ENCODE peak calls at places on chromosomes 5 and 9, in four cellular contexts. One of them, this sample, is unnamed.

GRCh38 chr5:54090495-54091084 is 219.8 kb downstream of the ARL15 start:
- DNase-seq in GM12878: no peak
- DNase-seq in HepG2: peak
- DNase-seq in K562: peak
- DNase-seq in this sample: peak

GRCh38 chr5:91018185-91018584 is 364.9 kb downstream of the ARRDC3 start:
- DNase-seq in K562: no peak
- DNase-seq in GM12878: no peak
- DNase-seq in HepG2: no peak
- DNase-seq in this sample: no peak

GRCh38 chr5:151171521-151171920 is 13.9 kb upstream of the ANXA6 start:
- DNase-seq in GM12878: no peak
- DNase-seq in HepG2: no peak
- DNase-seq in K562: no peak
- DNase-seq in this sample: no peak

GRCh38 chr5:179404321-179405053 is 59.2 kb upstream of the ADAMTS2 start:
- DNase-seq in K562: no peak
- DNase-seq in HepG2: no peak
- DNase-seq in GM12878: no peak
- DNase-seq in this sample: no peak

GRCh38 chr5:143705416-143705815 is 106.5 kb upstream of the HMHB1 start:
- DNase-seq in HepG2: no peak
- DNase-seq in GM12878: no peak
- DNase-seq in K562: no peak
- DNase-seq in this sample: no peak

GRCh38 chr9:137296214-137297059 is 5.6 kb downstream of the NRARP start:
- DNase-seq in GM12878: no peak
- DNase-seq in K562: peak
- DNase-seq in HepG2: no peak
- DNase-seq in this sample: no peak

GRCh38 chr9:17829812-17830385 is 251.0 kb downstream of the SH3GL2 start:
- DNase-seq in GM12878: no peak
- DNase-seq in K562: no peak
- DNase-seq in HepG2: no peak
- DNase-seq in this sample: no peak

GRCh38 chr9:6763244-6763643 is 5.5 kb downstream of the KDM4C start:
- DNase-seq in HepG2: no peak
- DNase-seq in GM12878: no peak
- DNase-seq in K562: no peak
- DNase-seq in this sample: no peak

GRCh38 chr5:178371362-178372090 is 138.9 kb upstream of the PHYKPL start:
- DNase-seq in HepG2: no peak
- DNase-seq in K562: no peak
- DNase-seq in GM12878: no peak
- DNase-seq in this sample: no peak

GRCh38 chr9:82961504-82962125 is 101.3 kb downstream of the RASEF start:
- DNase-seq in HepG2: peak
- DNase-seq in K562: peak
- DNase-seq in GM12878: peak
- DNase-seq in this sample: peak

GRCh38 chr9:135010921-135011320 is 76.5 kb upstream of the OLFM1 start:
- DNase-seq in GM12878: no peak
- DNase-seq in HepG2: no peak
- DNase-seq in K562: no peak
- DNase-seq in this sample: no peak

GRCh38 chr9:113220467-113221002 is 542 bp downstream of the FKBP15 start:
- DNase-seq in K562: peak
- DNase-seq in GM12878: no peak
- DNase-seq in HepG2: no peak
- DNase-seq in this sample: no peak

GRCh38 chr5:176157656-176158055 is 80.6 kb upstream of the SIMC1 start:
- DNase-seq in K562: no peak
- DNase-seq in HepG2: no peak
- DNase-seq in GM12878: no peak
- DNase-seq in this sample: no peak

GRCh38 chr5:57434227-57434640 is 48.4 kb downstream of the ACTBL2 start:
- DNase-seq in K562: no peak
- DNase-seq in HepG2: no peak
- DNase-seq in GM12878: no peak
- DNase-seq in this sample: no peak

GRCh38 chr9:76311576-76311975 is 82.7 kb downstream of the RFK start:
- DNase-seq in GM12878: no peak
- DNase-seq in K562: no peak
- DNase-seq in HepG2: no peak
- DNase-seq in this sample: no peak

GRCh38 chr9:88820055-88820454 is 171.2 kb upstream of the S1PR3 start:
- DNase-seq in HepG2: no peak
- DNase-seq in GM12878: no peak
- DNase-seq in K562: peak
- DNase-seq in this sample: no peak

GRCh38 chr9:101705135-101705661 is 33.2 kb downstream of the GRIN3A start:
- DNase-seq in GM12878: no peak
- DNase-seq in HepG2: no peak
- DNase-seq in K562: no peak
- DNase-seq in this sample: peak

GRCh38 chr9:1875921-1876448 is 139.2 kb upstream of the SMARCA2 start:
- DNase-seq in HepG2: no peak
- DNase-seq in K562: no peak
- DNase-seq in GM12878: peak
- DNase-seq in this sample: no peak

GRCh38 chr5:96626956-96627355 is 35.2 kb upstream of the CAST start:
- DNase-seq in HepG2: peak
- DNase-seq in GM12878: no peak
- DNase-seq in K562: no peak
- DNase-seq in this sample: no peak

GRCh38 chr5:118628672-118629354 is 359.5 kb downstream of the DTWD2 start:
- DNase-seq in HepG2: no peak
- DNase-seq in GM12878: no peak
- DNase-seq in K562: no peak
- DNase-seq in this sample: no peak

GRCh38 chr5:64811050-64811640 is 42.4 kb downstream of the CWC27 start:
- DNase-seq in HepG2: peak
- DNase-seq in K562: peak
- DNase-seq in GM12878: peak
- DNase-seq in this sample: peak

GRCh38 chr5:52665544-52665943 is 122.2 kb upstream of the ITGA1 start:
- DNase-seq in GM12878: no peak
- DNase-seq in HepG2: no peak
- DNase-seq in K562: no peak
- DNase-seq in this sample: no peak

GRCh38 chr5:94793113-94793815 is 174.8 kb downstream of the SLF1 start:
- DNase-seq in GM12878: peak
- DNase-seq in K562: no peak
- DNase-seq in HepG2: no peak
- DNase-seq in this sample: no peak

GRCh38 chr9:98445576-98445975 is 190.1 kb upstream of the TBC1D2 start:
- DNase-seq in HepG2: no peak
- DNase-seq in GM12878: no peak
- DNase-seq in K562: no peak
- DNase-seq in this sample: no peak

GRCh38 chr9:503331-503730 is 288.7 kb downstream of the DOCK8 start:
- DNase-seq in K562: no peak
- DNase-seq in HepG2: no peak
- DNase-seq in GM12878: no peak
- DNase-seq in this sample: no peak

GRCh38 chr5:132258102-132259060 is 885 bp downstream of the PDLIM4 start:
- DNase-seq in K562: peak
- DNase-seq in HepG2: no peak
- DNase-seq in GM12878: no peak
- DNase-seq in this sample: no peak

GRCh38 chr9:95924955-95925354 is 49.5 kb downstream of the ERCC6L2 start:
- DNase-seq in GM12878: no peak
- DNase-seq in K562: no peak
- DNase-seq in HepG2: no peak
- DNase-seq in this sample: no peak

GRCh38 chr5:144307726-144308125 is 137.1 kb downstream of the KCTD16 start:
- DNase-seq in K562: no peak
- DNase-seq in GM12878: no peak
- DNase-seq in HepG2: no peak
- DNase-seq in this sample: no peak

GRCh38 chr5:52560366-52560765 is 227.3 kb upstream of the ITGA1 start:
- DNase-seq in GM12878: no peak
- DNase-seq in K562: no peak
- DNase-seq in HepG2: no peak
- DNase-seq in this sample: peak

GRCh38 chr5:140327589-140327988 is 18.8 kb downstream of the HBEGF start:
- DNase-seq in GM12878: no peak
- DNase-seq in K562: no peak
- DNase-seq in HepG2: peak
- DNase-seq in this sample: peak

GRCh38 chr9:127189628-127190027 is 67.2 kb upstream of the ANGPTL2 start:
- DNase-seq in HepG2: no peak
- DNase-seq in GM12878: no peak
- DNase-seq in K562: no peak
- DNase-seq in this sample: no peak

GRCh38 chr5:106171708-106172107 is 1499.0 kb downstream of the EFNA5 start:
- DNase-seq in HepG2: no peak
- DNase-seq in K562: no peak
- DNase-seq in GM12878: no peak
- DNase-seq in this sample: no peak

GRCh38 chr5:113050606-113051391 is 74.2 kb downstream of the DCP2 start:
- DNase-seq in GM12878: no peak
- DNase-seq in K562: no peak
- DNase-seq in HepG2: no peak
- DNase-seq in this sample: no peak

GRCh38 chr5:124574521-124575436 is 171.7 kb downstream of the ZNF608 start:
- DNase-seq in K562: no peak
- DNase-seq in GM12878: no peak
- DNase-seq in HepG2: no peak
- DNase-seq in this sample: no peak

GRCh38 chr5:58849151-58849550 is 266.3 kb downstream of the RAB3C start:
- DNase-seq in GM12878: no peak
- DNase-seq in HepG2: no peak
- DNase-seq in K562: no peak
- DNase-seq in this sample: no peak
- TF ChIP-seq TARDBP in GM12878: no peak
- TF ChIP-seq TARDBP in HepG2: no peak
- TF ChIP-seq TARDBP in K562: no peak
- TF ChIP-seq TARDBP in this sample: no peak

GRCh38 chr5:159207222-159207615 is 2.1 kb downstream of the RNF145 start:
- DNase-seq in K562: no peak
- DNase-seq in GM12878: no peak
- DNase-seq in HepG2: no peak
- DNase-seq in this sample: no peak

GRCh38 chr5:159209438-159210305 is at the start of gene RNF145:
- DNase-seq in GM12878: peak
- DNase-seq in HepG2: peak
- DNase-seq in K562: peak
- DNase-seq in this sample: peak

GRCh38 chr5:159210306-159210722 is 961 bp upstream of the RNF145 start:
- DNase-seq in K562: peak
- DNase-seq in HepG2: peak
- DNase-seq in GM12878: no peak
- DNase-seq in this sample: no peak

GRCh38 chr5:159207616-159208507 is 1.5 kb downstream of the RNF145 start:
- DNase-seq in HepG2: peak
- DNase-seq in K562: peak
- DNase-seq in GM12878: peak
- DNase-seq in this sample: peak

DNA sequence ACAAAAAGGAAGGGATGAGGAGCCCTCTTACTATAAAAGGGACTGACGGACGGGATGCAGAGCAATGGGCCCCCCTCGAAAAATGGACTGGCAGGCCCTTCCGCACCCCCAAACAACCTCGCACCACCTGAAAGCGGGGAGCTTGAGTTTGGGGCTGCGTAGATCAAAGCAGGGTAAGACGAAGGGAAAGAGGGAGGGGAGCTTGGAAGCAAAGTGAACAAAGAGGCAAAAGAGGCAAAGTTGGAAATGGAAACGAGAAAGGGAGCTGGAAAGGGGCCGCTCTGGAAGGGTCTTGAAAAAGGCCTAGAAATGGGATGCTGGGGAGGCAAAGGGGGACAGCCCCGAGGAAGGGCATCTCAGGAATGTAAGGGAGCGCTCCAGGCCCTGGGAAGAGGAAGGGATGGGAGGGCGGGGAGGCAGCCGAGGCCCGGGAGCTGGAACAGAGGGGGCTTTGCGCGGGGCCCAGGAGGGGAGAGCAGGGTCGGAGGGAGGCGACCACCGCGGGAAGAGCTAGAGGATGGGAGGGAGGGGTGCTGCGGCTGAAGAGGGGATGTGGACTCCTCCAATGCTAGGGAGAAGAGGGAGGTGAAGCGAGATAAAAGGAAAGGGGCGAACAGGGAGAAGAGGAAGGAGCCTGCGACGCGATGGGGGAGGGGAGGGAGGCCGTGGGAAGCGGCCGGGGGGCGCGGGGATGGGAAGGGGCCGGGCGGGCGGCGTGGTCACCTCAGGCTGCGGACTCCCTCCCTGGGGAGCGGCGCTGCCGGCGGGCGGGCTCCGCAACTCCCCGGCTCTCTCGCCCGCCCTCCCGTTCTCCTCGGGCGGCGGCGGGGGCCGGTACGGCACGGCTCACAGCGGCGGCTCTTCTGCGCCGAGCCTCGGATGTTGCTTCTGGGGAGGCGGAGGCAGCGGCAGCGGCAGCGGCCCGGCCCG is 580 bp downstream of the RNF145 start:
- DNase-seq in K562: peak
- DNase-seq in GM12878: no peak
- DNase-seq in HepG2: peak
- DNase-seq in this sample: no peak
- TF ChIP-seq TARDBP in K562: no peak
- TF ChIP-seq TARDBP in GM12878: no peak
- TF ChIP-seq TARDBP in HepG2: no peak
- TF ChIP-seq TARDBP in this sample: no peak

GRCh38 chr5:133261993-133262392 is 210.2 kb downstream of the HSPA4 start:
- DNase-seq in K562: peak
- DNase-seq in HepG2: peak
- DNase-seq in GM12878: no peak
- DNase-seq in this sample: no peak
- TF ChIP-seq TARDBP in K562: no peak
- TF ChIP-seq TARDBP in HepG2: no peak
- TF ChIP-seq TARDBP in GM12878: no peak
- TF ChIP-seq TARDBP in this sample: no peak

GRCh38 chr9:16787724-16788123 is 82.7 kb downstream of the BNC2 start:
- DNase-seq in HepG2: no peak
- DNase-seq in GM12878: no peak
- DNase-seq in K562: no peak
- DNase-seq in this sample: no peak
- TF ChIP-seq TARDBP in HepG2: no peak
- TF ChIP-seq TARDBP in GM12878: no peak
- TF ChIP-seq TARDBP in K562: no peak
- TF ChIP-seq TARDBP in this sample: no peak

GRCh38 chr9:115845648-115846312 is 307.8 kb upstream of the PAPPA start:
- DNase-seq in HepG2: no peak
- DNase-seq in GM12878: no peak
- DNase-seq in K562: no peak
- DNase-seq in this sample: no peak
- TF ChIP-seq TARDBP in HepG2: no peak
- TF ChIP-seq TARDBP in GM12878: no peak
- TF ChIP-seq TARDBP in K562: no peak
- TF ChIP-seq TARDBP in this sample: no peak

This sample was measured in HEK293T.